ENCODE peak calls at places on chromosomes 11 and 22, in eight cellular contexts. One of them, this sample, is unnamed.

GRCh38 chr22:35335936-35336781 is 36.5 kb downstream of the TOM1 start:
- DNase-seq in NAMALWA: no peak
- DNase-seq in HTR-8/SVneo: no peak
- DNase-seq in neural progenitor cell: no peak
- DNase-seq in myocyte: no peak
- DNase-seq in iPS-NIHi11: no peak
- DNase-seq in NCI-H2107: no peak
- DNase-seq in IMR-90: no peak
- DNase-seq in this sample: no peak

GRCh38 chr11:1758611-1759150 is 5.0 kb downstream of the CTSD start:
- DNase-seq in iPS-NIHi11: no peak
- DNase-seq in NCI-H2107: no peak
- DNase-seq in myocyte: no peak
- DNase-seq in HTR-8/SVneo: no peak
- DNase-seq in NAMALWA: no peak
- DNase-seq in neural progenitor cell: no peak
- DNase-seq in IMR-90: no peak
- DNase-seq in this sample: no peak

GRCh38 chr22:49230194-49230577 is 597.5 kb downstream of the BRD1 start:
- DNase-seq in HTR-8/SVneo: no peak
- DNase-seq in neural progenitor cell: peak
- DNase-seq in NAMALWA: no peak
- DNase-seq in IMR-90: no peak
- DNase-seq in iPS-NIHi11: peak
- DNase-seq in NCI-H2107: no peak
- DNase-seq in myocyte: no peak
- DNase-seq in this sample: no peak

GRCh38 chr11:125170406-125171031 is 6.0 kb downstream of the PKNOX2 start:
- DNase-seq in HTR-8/SVneo: no peak
- DNase-seq in neural progenitor cell: peak
- DNase-seq in iPS-NIHi11: peak
- DNase-seq in IMR-90: peak
- DNase-seq in NAMALWA: no peak
- DNase-seq in myocyte: peak
- DNase-seq in NCI-H2107: no peak
- DNase-seq in this sample: peak

GRCh38 chr11:46369458-46370152 is 11.9 kb upstream of the MDK start:
- DNase-seq in NAMALWA: peak
- DNase-seq in iPS-NIHi11: peak
- DNase-seq in IMR-90: peak
- DNase-seq in NCI-H2107: peak
- DNase-seq in neural progenitor cell: peak
- DNase-seq in myocyte: peak
- DNase-seq in HTR-8/SVneo: peak
- DNase-seq in this sample: peak

GRCh38 chr11:121466063-121466794 is 13.5 kb upstream of the SORL1-AS1 start:
- DNase-seq in HTR-8/SVneo: peak
- DNase-seq in neural progenitor cell: peak
- DNase-seq in NCI-H2107: peak
- DNase-seq in IMR-90: peak
- DNase-seq in iPS-NIHi11: peak
- DNase-seq in NAMALWA: peak
- DNase-seq in myocyte: peak
- DNase-seq in this sample: peak

GRCh38 chr11:72721689-72722049 is 30.5 kb downstream of the ARAP1 start:
- DNase-seq in HTR-8/SVneo: no peak
- DNase-seq in myocyte: no peak
- DNase-seq in NAMALWA: peak
- DNase-seq in NCI-H2107: no peak
- DNase-seq in neural progenitor cell: no peak
- DNase-seq in IMR-90: no peak
- DNase-seq in iPS-NIHi11: no peak
- DNase-seq in this sample: no peak

GRCh38 chr11:61733120-61733978 is 19.1 kb upstream of the MYRF start:
- DNase-seq in NCI-H2107: peak
- DNase-seq in myocyte: peak
- DNase-seq in neural progenitor cell: peak
- DNase-seq in NAMALWA: peak
- DNase-seq in IMR-90: peak
- DNase-seq in HTR-8/SVneo: peak
- DNase-seq in iPS-NIHi11: peak
- DNase-seq in this sample: peak

GRCh38 chr11:71084306-71085012 is 167.9 kb downstream of the SHANK2 start:
- DNase-seq in NAMALWA: no peak
- DNase-seq in HTR-8/SVneo: no peak
- DNase-seq in neural progenitor cell: no peak
- DNase-seq in IMR-90: no peak
- DNase-seq in iPS-NIHi11: no peak
- DNase-seq in myocyte: no peak
- DNase-seq in NCI-H2107: no peak
- DNase-seq in this sample: no peak

GRCh38 chr11:61787928-61788491 is 4.4 kb downstream of the TMEM258 start:
- DNase-seq in neural progenitor cell: peak
- DNase-seq in NCI-H2107: no peak
- DNase-seq in IMR-90: peak
- DNase-seq in HTR-8/SVneo: peak
- DNase-seq in myocyte: no peak
- DNase-seq in iPS-NIHi11: peak
- DNase-seq in NAMALWA: peak
- DNase-seq in this sample: peak

GRCh38 chr22:29457730-29458129 is 19.3 kb downstream of the RFPL1 start:
- DNase-seq in iPS-NIHi11: peak
- DNase-seq in NCI-H2107: no peak
- DNase-seq in HTR-8/SVneo: peak
- DNase-seq in neural progenitor cell: peak
- DNase-seq in IMR-90: peak
- DNase-seq in NAMALWA: peak
- DNase-seq in myocyte: peak
- DNase-seq in this sample: peak

GRCh38 chr22:36328635-36329216 is 59.0 kb downstream of the MYH9 start:
- DNase-seq in myocyte: peak
- DNase-seq in iPS-NIHi11: no peak
- DNase-seq in IMR-90: peak
- DNase-seq in NCI-H2107: no peak
- DNase-seq in HTR-8/SVneo: no peak
- DNase-seq in NAMALWA: no peak
- DNase-seq in neural progenitor cell: no peak
- DNase-seq in this sample: peak

GRCh38 chr22:40088818-40089217 is 88.9 kb upstream of the TNRC6B start:
- DNase-seq in NCI-H2107: no peak
- DNase-seq in neural progenitor cell: no peak
- DNase-seq in iPS-NIHi11: no peak
- DNase-seq in IMR-90: no peak
- DNase-seq in myocyte: no peak
- DNase-seq in NAMALWA: no peak
- DNase-seq in HTR-8/SVneo: no peak
- DNase-seq in this sample: no peak